ENCODE peak calls at places on chromosome 9, in four cellular contexts. One of them, this sample, is unnamed.

GRCh38 chr9:89426389-89426961 is 71.4 kb downstream of the SEMA4D start:
- DNase-seq in keratinocyte: no peak
- DNase-seq in kidney: peak
- DNase-seq in neural progenitor cell: no peak
- DNase-seq in this sample: no peak

GRCh38 chr9:134656334-134657034 is 14.9 kb downstream of the COL5A1 start:
- DNase-seq in kidney: no peak
- DNase-seq in keratinocyte: no peak
- DNase-seq in neural progenitor cell: no peak
- DNase-seq in this sample: no peak

GRCh38 chr9:133589454-133590227 is 19.5 kb downstream of the FAM163B start:
- DNase-seq in kidney: peak
- DNase-seq in keratinocyte: no peak
- DNase-seq in neural progenitor cell: peak
- DNase-seq in this sample: no peak

GRCh38 chr9:138042640-138043039 is 165.1 kb downstream of the CACNA1B start:
- DNase-seq in kidney: no peak
- DNase-seq in keratinocyte: no peak
- DNase-seq in neural progenitor cell: no peak
- DNase-seq in this sample: no peak

GRCh38 chr9:133771486-133772482 is 33.6 kb upstream of the SARDH start:
- DNase-seq in neural progenitor cell: no peak
- DNase-seq in kidney: peak
- DNase-seq in keratinocyte: no peak
- DNase-seq in this sample: no peak

GRCh38 chr9:76180541-76180940 is 213.7 kb downstream of the RFK start:
- DNase-seq in kidney: no peak
- DNase-seq in keratinocyte: peak
- DNase-seq in neural progenitor cell: peak
- DNase-seq in this sample: no peak

GRCh38 chr9:94085062-94085639 is 887 bp downstream of the PTPDC1 start:
- DNase-seq in kidney: no peak
- DNase-seq in keratinocyte: no peak
- DNase-seq in neural progenitor cell: no peak
- DNase-seq in this sample: no peak

GRCh38 chr9:134384811-134385479 is 58.7 kb downstream of the RXRA start:
- DNase-seq in neural progenitor cell: peak
- DNase-seq in kidney: no peak
- DNase-seq in keratinocyte: no peak
- DNase-seq in this sample: no peak

GRCh38 chr9:104992696-104993095 is 64.7 kb upstream of the ABCA1 start:
- DNase-seq in neural progenitor cell: no peak
- DNase-seq in keratinocyte: no peak
- DNase-seq in kidney: no peak
- DNase-seq in this sample: no peak

GRCh38 chr9:23492126-23493002 is 333.7 kb downstream of the ELAVL2 start:
- DNase-seq in keratinocyte: no peak
- DNase-seq in neural progenitor cell: peak
- DNase-seq in kidney: no peak
- DNase-seq in this sample: peak

GRCh38 chr9:36151306-36152210 is 15.0 kb downstream of the GLIPR2 start:
- DNase-seq in keratinocyte: no peak
- DNase-seq in kidney: peak
- DNase-seq in neural progenitor cell: no peak
- DNase-seq in this sample: no peak

GRCh38 chr9:108861997-108862396 is at the start of gene ACTL7A:
- DNase-seq in neural progenitor cell: no peak
- DNase-seq in kidney: no peak
- DNase-seq in keratinocyte: no peak
- DNase-seq in this sample: no peak

GRCh38 chr9:99253772-99254431 is 31.8 kb downstream of the SEC61B start:
- DNase-seq in neural progenitor cell: peak
- DNase-seq in kidney: peak
- DNase-seq in keratinocyte: peak
- DNase-seq in this sample: no peak

GRCh38 chr9:131835132-131835910 is 95.4 kb upstream of the RAPGEF1 start:
- DNase-seq in kidney: peak
- DNase-seq in keratinocyte: no peak
- DNase-seq in neural progenitor cell: no peak
- DNase-seq in this sample: no peak
- H3K9ac ChIP-seq in kidney: no peak
- H3K9ac ChIP-seq in keratinocyte: no peak
- H3K9ac ChIP-seq in neural progenitor cell: no peak
- H3K9ac ChIP-seq in this sample: no peak

DNA sequence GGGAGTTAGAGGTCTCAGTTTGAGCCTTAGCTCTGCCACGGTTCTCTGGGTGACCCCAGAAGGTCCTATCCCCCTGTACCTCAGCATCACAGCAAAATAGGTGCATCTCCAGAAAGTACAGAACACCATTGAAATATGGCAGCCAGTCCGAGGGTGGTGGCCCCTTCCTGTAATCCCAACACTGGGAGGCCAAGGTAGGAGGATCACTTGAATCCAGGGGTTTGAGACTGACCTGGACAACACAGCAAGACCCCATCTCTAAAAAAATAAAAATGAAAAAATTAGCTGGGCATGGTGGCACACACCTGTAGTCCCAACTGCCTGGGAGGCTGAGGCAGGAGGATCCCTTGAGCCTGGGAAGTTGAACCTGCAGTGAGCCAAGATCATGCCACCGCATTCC is 7.0 kb upstream of the CRB2 start:
- DNase-seq in neural progenitor cell: no peak
- DNase-seq in keratinocyte: no peak
- DNase-seq in kidney: no peak
- DNase-seq in this sample: no peak
- H3K27ac ChIP-seq in neural progenitor cell: no peak
- H3K27ac ChIP-seq in keratinocyte: no peak
- H3K27ac ChIP-seq in kidney: no peak
- H3K27ac ChIP-seq in this sample: peak

GRCh38 chr9:96169488-96169887 is 132.5 kb downstream of the HSD17B3 start:
- DNase-seq in kidney: peak
- DNase-seq in keratinocyte: no peak
- DNase-seq in neural progenitor cell: peak
- DNase-seq in this sample: no peak
- H3K4me3 ChIP-seq in kidney: no peak
- H3K4me3 ChIP-seq in keratinocyte: no peak
- H3K4me3 ChIP-seq in neural progenitor cell: no peak
- H3K4me3 ChIP-seq in this sample: no peak

DNA sequence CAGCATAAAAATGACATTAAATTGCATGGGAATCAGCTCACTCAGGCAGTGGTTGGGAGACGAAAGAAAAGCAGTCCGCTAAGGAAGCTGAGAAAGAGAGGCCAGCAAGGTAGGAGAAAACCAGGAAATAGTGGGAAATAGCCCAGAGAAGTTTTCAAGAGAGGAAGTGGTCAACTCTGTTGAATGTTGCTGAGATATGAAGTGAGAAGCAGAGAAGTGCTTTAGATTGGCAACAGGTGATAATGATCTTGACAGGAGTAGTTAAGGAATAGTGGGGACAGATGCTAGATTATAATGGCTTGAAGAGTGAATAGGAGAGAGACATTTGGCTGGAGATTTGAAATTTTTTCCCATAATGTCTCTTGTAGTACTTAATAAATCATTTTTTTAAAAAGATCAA is 30.8 kb downstream of the CNTRL start:
- DNase-seq in keratinocyte: no peak
- DNase-seq in kidney: no peak
- DNase-seq in neural progenitor cell: no peak
- DNase-seq in this sample: no peak
- H3K9ac ChIP-seq in keratinocyte: no peak
- H3K9ac ChIP-seq in kidney: no peak
- H3K9ac ChIP-seq in neural progenitor cell: no peak
- H3K9ac ChIP-seq in this sample: no peak